ENCODE peak calls at places on chromosomes 2 and 18, in four cellular contexts. One of them, this sample, is unnamed.

GRCh38 chr2:125185691-125186270 is 1160.7 kb downstream of the CNTNAP5 start:
- DNase-seq in HepG2: no peak
- DNase-seq in GM12878: no peak
- DNase-seq in H1: no peak
- DNase-seq in this sample: no peak

GRCh38 chr2:224221455-224221913 is 180.4 kb downstream of the FAM124B start:
- DNase-seq in H1: peak
- DNase-seq in HepG2: no peak
- DNase-seq in GM12878: no peak
- DNase-seq in this sample: peak

GRCh38 chr2:223001831-223002230 is 50.2 kb upstream of the KCNE4 start:
- DNase-seq in GM12878: no peak
- DNase-seq in H1: no peak
- DNase-seq in HepG2: no peak
- DNase-seq in this sample: no peak

GRCh38 chr18:79598885-79599175 is 80.8 kb upstream of the CTDP1 start:
- DNase-seq in HepG2: no peak
- DNase-seq in GM12878: no peak
- DNase-seq in H1: no peak
- DNase-seq in this sample: no peak

GRCh38 chr2:160221391-160222276 is 21.6 kb upstream of the ITGB6 start:
- DNase-seq in HepG2: peak
- DNase-seq in H1: no peak
- DNase-seq in GM12878: no peak
- DNase-seq in this sample: no peak

GRCh38 chr2:9332136-9332852 is 91.0 kb downstream of the ITGB1BP1 start:
- DNase-seq in H1: no peak
- DNase-seq in HepG2: no peak
- DNase-seq in GM12878: no peak
- DNase-seq in this sample: no peak

GRCh38 chr2:137769406-137769805 is 194.9 kb upstream of the HNMT start:
- DNase-seq in HepG2: no peak
- DNase-seq in GM12878: no peak
- DNase-seq in H1: no peak
- DNase-seq in this sample: no peak

GRCh38 chr2:225771691-225772090 is 372.2 kb downstream of the NYAP2 start:
- DNase-seq in H1: no peak
- DNase-seq in HepG2: no peak
- DNase-seq in GM12878: no peak
- DNase-seq in this sample: no peak

GRCh38 chr2:42060718-42061619 is 13.1 kb downstream of the PKDCC start:
- DNase-seq in HepG2: no peak
- DNase-seq in GM12878: no peak
- DNase-seq in H1: no peak
- DNase-seq in this sample: no peak

GRCh38 chr2:38446972-38447561 is 70.0 kb upstream of the ATL2 start:
- DNase-seq in GM12878: no peak
- DNase-seq in HepG2: no peak
- DNase-seq in H1: no peak
- DNase-seq in this sample: no peak

GRCh38 chr2:204695506-204695905 is 150.2 kb downstream of the PARD3B start:
- DNase-seq in GM12878: no peak
- DNase-seq in H1: no peak
- DNase-seq in HepG2: no peak
- DNase-seq in this sample: no peak

GRCh38 chr2:104872034-104872865 is 18.3 kb downstream of the POU3F3 start:
- DNase-seq in HepG2: no peak
- DNase-seq in GM12878: no peak
- DNase-seq in H1: no peak
- DNase-seq in this sample: no peak

GRCh38 chr2:220188031-220188430 is 560.6 kb downstream of the SLC4A3 start:
- DNase-seq in HepG2: no peak
- DNase-seq in H1: no peak
- DNase-seq in GM12878: no peak
- DNase-seq in this sample: no peak

GRCh38 chr2:134250840-134251461 is 2.9 kb upstream of the MGAT5 start:
- DNase-seq in HepG2: no peak
- DNase-seq in GM12878: no peak
- DNase-seq in H1: no peak
- DNase-seq in this sample: no peak

GRCh38 chr2:134574610-134575332 is 144.0 kb downstream of the TMEM163 start:
- DNase-seq in H1: no peak
- DNase-seq in GM12878: no peak
- DNase-seq in HepG2: no peak
- DNase-seq in this sample: no peak

GRCh38 chr2:176136375-176137248 is 7.1 kb downstream of the HOXD8 start:
- DNase-seq in H1: no peak
- DNase-seq in GM12878: no peak
- DNase-seq in HepG2: no peak
- DNase-seq in this sample: no peak

GRCh38 chr2:26298286-26298637 is 47.7 kb upstream of the SELENOI start:
- DNase-seq in HepG2: no peak
- DNase-seq in H1: no peak
- DNase-seq in GM12878: no peak
- DNase-seq in this sample: no peak

GRCh38 chr2:237180987-237181386 is 95.3 kb downstream of the COPS8 start:
- DNase-seq in H1: no peak
- DNase-seq in GM12878: no peak
- DNase-seq in HepG2: no peak
- DNase-seq in this sample: no peak

GRCh38 chr2:219433666-219434467 is 776 bp upstream of the SPEG start:
- DNase-seq in H1: peak
- DNase-seq in HepG2: peak
- DNase-seq in GM12878: no peak
- DNase-seq in this sample: peak

GRCh38 chr18:61699397-61700090 is 193.3 kb downstream of the RNF152 start:
- DNase-seq in GM12878: no peak
- DNase-seq in H1: no peak
- DNase-seq in HepG2: no peak
- DNase-seq in this sample: no peak

GRCh38 chr2:46493241-46493970 is 14.0 kb downstream of the TMEM247 start:
- DNase-seq in HepG2: no peak
- DNase-seq in H1: no peak
- DNase-seq in GM12878: peak
- DNase-seq in this sample: no peak

GRCh38 chr2:60603533-60604190 is 50.2 kb upstream of the BCL11A start:
- DNase-seq in HepG2: no peak
- DNase-seq in H1: no peak
- DNase-seq in GM12878: no peak
- DNase-seq in this sample: no peak

GRCh38 chr2:239690651-239691631 is 290.1 kb upstream of the HDAC4 start:
- DNase-seq in GM12878: no peak
- DNase-seq in H1: no peak
- DNase-seq in HepG2: no peak
- DNase-seq in this sample: no peak

GRCh38 chr2:31337860-31338259 is 76.7 kb downstream of the XDH start:
- DNase-seq in HepG2: no peak
- DNase-seq in H1: no peak
- DNase-seq in GM12878: no peak
- DNase-seq in this sample: no peak

GRCh38 chr2:234823877-234824376 is 127.9 kb upstream of the SH3BP4 start:
- DNase-seq in H1: no peak
- DNase-seq in GM12878: no peak
- DNase-seq in HepG2: peak
- DNase-seq in this sample: no peak

GRCh38 chr2:1910562-1911256 is 166.4 kb upstream of the PXDN start:
- DNase-seq in HepG2: no peak
- DNase-seq in GM12878: no peak
- DNase-seq in H1: no peak
- DNase-seq in this sample: peak

GRCh38 chr2:110871637-110872036 is 139.3 kb downstream of the ACOXL start:
- DNase-seq in GM12878: no peak
- DNase-seq in H1: no peak
- DNase-seq in HepG2: no peak
- DNase-seq in this sample: no peak

GRCh38 chr2:233247744-233248143 is 3.7 kb upstream of the ATG16L1 start:
- DNase-seq in HepG2: peak
- DNase-seq in H1: no peak
- DNase-seq in GM12878: no peak
- DNase-seq in this sample: no peak

GRCh38 chr2:144324446-144325045 is 195.4 kb downstream of the ZEB2 start:
- DNase-seq in GM12878: no peak
- DNase-seq in HepG2: no peak
- DNase-seq in H1: no peak
- DNase-seq in this sample: no peak

GRCh38 chr18:61948842-61949438 is 56.1 kb upstream of the RNF152 start:
- DNase-seq in H1: no peak
- DNase-seq in GM12878: no peak
- DNase-seq in HepG2: no peak
- DNase-seq in this sample: no peak

GRCh38 chr2:219643788-219644398 is 16.5 kb downstream of the SLC4A3 start:
- DNase-seq in HepG2: no peak
- DNase-seq in H1: no peak
- DNase-seq in GM12878: no peak
- DNase-seq in this sample: no peak

GRCh38 chr2:17539596-17539992 is 902 bp upstream of the VSNL1 start:
- DNase-seq in GM12878: no peak
- DNase-seq in HepG2: peak
- DNase-seq in H1: no peak
- DNase-seq in this sample: no peak

GRCh38 chr2:236658974-236659757 is 89.5 kb downstream of the ACKR3 start:
- DNase-seq in HepG2: no peak
- DNase-seq in H1: no peak
- DNase-seq in GM12878: no peak
- DNase-seq in this sample: no peak

DNA sequence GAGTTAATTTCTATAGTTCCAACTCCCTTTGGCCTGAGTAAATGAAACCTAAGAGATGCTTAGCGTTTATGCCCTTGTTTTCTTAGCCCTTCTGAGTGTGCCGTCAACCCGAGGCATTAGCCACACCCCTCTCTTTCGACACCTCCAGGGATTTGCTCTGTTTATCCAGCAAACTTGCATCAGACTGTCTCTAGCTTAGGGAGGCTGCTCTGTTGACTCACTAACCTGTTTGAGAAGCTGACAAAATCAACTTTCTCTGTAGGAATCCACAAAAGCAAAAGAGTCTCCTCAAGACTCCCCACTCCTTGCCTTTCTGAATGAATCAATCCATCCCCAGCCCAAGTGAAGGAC is 317.6 kb downstream of the TNS1 start:
- DNase-seq in H1: no peak
- DNase-seq in GM12878: no peak
- DNase-seq in HepG2: peak
- DNase-seq in this sample: no peak
- TF ChIP-seq ZNF274 in H1: no peak
- TF ChIP-seq ZNF274 in GM12878: no peak
- TF ChIP-seq ZNF274 in HepG2: no peak
- TF ChIP-seq ZNF274 in this sample: no peak

DNA sequence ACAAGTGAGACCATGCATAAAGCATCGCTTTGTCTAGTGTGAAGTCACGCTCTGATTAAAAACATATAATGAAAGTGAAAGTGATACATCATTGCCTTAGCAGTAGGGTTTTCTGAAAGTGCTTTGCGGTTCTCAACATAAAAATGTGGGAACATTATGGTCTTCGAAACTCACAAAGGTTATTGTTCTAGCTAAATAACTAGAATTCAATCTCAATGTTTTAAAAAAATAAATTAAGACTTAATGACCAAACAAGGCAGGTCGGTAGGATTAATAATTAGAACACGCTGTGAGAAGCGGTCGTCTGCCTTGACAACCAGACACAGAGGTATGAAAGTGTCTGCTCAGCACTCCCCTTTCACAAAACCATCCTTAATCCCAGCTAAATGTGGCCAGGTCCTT is 42.2 kb downstream of the KLHL14 start:
- DNase-seq in HepG2: no peak
- DNase-seq in H1: no peak
- DNase-seq in GM12878: peak
- DNase-seq in this sample: no peak
- TF ChIP-seq SUZ12 in HepG2: no peak
- TF ChIP-seq SUZ12 in H1: no peak
- TF ChIP-seq SUZ12 in GM12878: no peak
- TF ChIP-seq SUZ12 in this sample: no peak

DNA sequence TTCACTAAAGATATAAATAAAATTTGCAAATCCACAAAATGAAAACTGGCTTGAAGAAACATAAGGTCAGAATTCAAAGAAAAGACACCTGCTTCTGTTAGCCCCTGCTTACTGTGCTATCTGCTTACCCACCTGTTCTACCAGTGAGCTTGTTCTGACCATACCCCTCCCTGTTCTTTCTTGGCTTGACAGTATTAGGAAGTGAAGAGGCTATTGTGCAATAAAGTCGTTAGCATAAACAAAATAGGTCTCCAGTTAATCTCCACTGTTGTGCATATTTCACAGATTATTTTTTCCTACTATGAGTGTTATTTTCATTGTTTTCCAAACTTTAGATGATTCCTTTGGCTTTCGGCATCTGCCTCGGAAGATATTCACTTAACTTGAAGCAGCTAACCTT is 322.1 kb downstream of the CCDC85A start:
- DNase-seq in H1: no peak
- DNase-seq in GM12878: no peak
- DNase-seq in HepG2: no peak
- DNase-seq in this sample: no peak
- TF ChIP-seq ZNF274 in H1: no peak
- TF ChIP-seq ZNF274 in GM12878: no peak
- TF ChIP-seq ZNF274 in HepG2: no peak
- TF ChIP-seq ZNF274 in this sample: no peak

GRCh38 chr2:100614455-100615000 is 51.7 kb downstream of the PDCL3 start:
- DNase-seq in GM12878: no peak
- DNase-seq in HepG2: no peak
- DNase-seq in H1: no peak
- DNase-seq in this sample: no peak

GRCh38 chr2:100610381-100610831 is 47.6 kb downstream of the PDCL3 start:
- DNase-seq in H1: peak
- DNase-seq in HepG2: peak
- DNase-seq in GM12878: no peak
- DNase-seq in this sample: peak

GRCh38 chr2:100613719-100614118 is 50.9 kb downstream of the PDCL3 start:
- DNase-seq in H1: no peak
- DNase-seq in GM12878: no peak
- DNase-seq in HepG2: no peak
- DNase-seq in this sample: no peak

GRCh38 chr2:100611079-100612029 is 48.6 kb downstream of the PDCL3 start:
- DNase-seq in HepG2: no peak
- DNase-seq in GM12878: no peak
- DNase-seq in H1: no peak
- DNase-seq in this sample: no peak

GRCh38 chr2:100612388-100613000 is 49.7 kb downstream of the PDCL3 start:
- DNase-seq in H1: no peak
- DNase-seq in HepG2: no peak
- DNase-seq in GM12878: no peak
- DNase-seq in this sample: no peak
- TF ChIP-seq SUZ12 in H1: no peak
- TF ChIP-seq SUZ12 in HepG2: no peak
- TF ChIP-seq SUZ12 in GM12878: no peak
- TF ChIP-seq SUZ12 in this sample: no peak